ENCODE peak calls at places on chromosomes 16 and 17, in five cellular contexts. One of them, this sample, is unnamed. For H3K27me3, the result is how much of the 10 kb centered on the place peaks cover.

GRCh38 chr17:66040402-66040801 is 151.5 kb downstream of the CEP112 start:
- DNase-seq in IMR-90: no peak
- DNase-seq in H1: no peak
- DNase-seq in H9: peak
- DNase-seq in mesendoderm: peak
- DNase-seq in this sample: no peak

GRCh38 chr17:19411641-19412040 is 609 bp downstream of the RNF112 start:
- DNase-seq in IMR-90: no peak
- DNase-seq in H1: no peak
- DNase-seq in H9: no peak
- DNase-seq in mesendoderm: no peak
- DNase-seq in this sample: no peak

GRCh38 chr17:80845121-80845862 is 146.3 kb upstream of the CHMP6 start:
- DNase-seq in IMR-90: no peak
- DNase-seq in H1: no peak
- DNase-seq in H9: no peak
- DNase-seq in mesendoderm: no peak
- DNase-seq in this sample: no peak

GRCh38 chr16:9965079-9965478 is 217.1 kb downstream of the GRIN2A start:
- DNase-seq in IMR-90: no peak
- DNase-seq in H1: no peak
- DNase-seq in H9: no peak
- DNase-seq in mesendoderm: no peak
- DNase-seq in this sample: no peak

GRCh38 chr17:44779211-44780025 is 20.6 kb downstream of the ADAM11 start:
- DNase-seq in IMR-90: peak
- DNase-seq in H1: peak
- DNase-seq in H9: peak
- DNase-seq in mesendoderm: peak
- DNase-seq in this sample: peak

GRCh38 chr16:46765050-46765449 is 16.9 kb upstream of the MYLK3 start:
- DNase-seq in IMR-90: peak
- DNase-seq in H1: no peak
- DNase-seq in H9: no peak
- DNase-seq in mesendoderm: no peak
- DNase-seq in this sample: no peak

GRCh38 chr17:12736526-12736925 is 52.8 kb upstream of the ARHGAP44 start:
- DNase-seq in IMR-90: peak
- DNase-seq in H1: no peak
- DNase-seq in H9: peak
- DNase-seq in mesendoderm: no peak
- DNase-seq in this sample: no peak

GRCh38 chr17:9538626-9539025 is 37.0 kb downstream of the STX8 start:
- DNase-seq in IMR-90: no peak
- DNase-seq in H1: no peak
- DNase-seq in H9: no peak
- DNase-seq in mesendoderm: peak
- DNase-seq in this sample: no peak

GRCh38 chr16:54076006-54076504 is 210.5 kb downstream of the IRX3 start:
- DNase-seq in IMR-90: no peak
- DNase-seq in H1: no peak
- DNase-seq in H9: no peak
- DNase-seq in mesendoderm: no peak
- DNase-seq in this sample: no peak

GRCh38 chr16:67847064-67847861 is at the start of gene CENPT:
- DNase-seq in IMR-90: peak
- DNase-seq in H1: peak
- DNase-seq in H9: no peak
- DNase-seq in mesendoderm: peak
- DNase-seq in this sample: no peak

GRCh38 chr17:74244543-74244942 is 29.5 kb upstream of the DNAI2 start:
- DNase-seq in IMR-90: no peak
- DNase-seq in H1: no peak
- DNase-seq in H9: no peak
- DNase-seq in mesendoderm: no peak
- DNase-seq in this sample: no peak

GRCh38 chr17:37386462-37386861 is 10.7 kb downstream of the C17orf78 start:
- DNase-seq in IMR-90: no peak
- DNase-seq in H1: no peak
- DNase-seq in H9: no peak
- DNase-seq in mesendoderm: no peak
- DNase-seq in this sample: no peak

GRCh38 chr17:6361733-6362132 is 73.2 kb downstream of the AIPL1 start:
- DNase-seq in IMR-90: no peak
- DNase-seq in H1: peak
- DNase-seq in H9: peak
- DNase-seq in mesendoderm: peak
- DNase-seq in this sample: no peak

GRCh38 chr17:67218385-67218950 is 26.5 kb downstream of the HELZ start:
- DNase-seq in IMR-90: peak
- DNase-seq in H1: no peak
- DNase-seq in H9: no peak
- DNase-seq in mesendoderm: no peak
- DNase-seq in this sample: no peak

GRCh38 chr17:81099888-81100287 is 64.9 kb downstream of the BAIAP2 start:
- DNase-seq in IMR-90: no peak
- DNase-seq in H1: no peak
- DNase-seq in H9: no peak
- DNase-seq in mesendoderm: no peak
- DNase-seq in this sample: no peak

GRCh38 chr17:8726477-8726876 is 18.2 kb downstream of the CCDC42 start:
- DNase-seq in IMR-90: no peak
- DNase-seq in H1: no peak
- DNase-seq in H9: no peak
- DNase-seq in mesendoderm: no peak
- DNase-seq in this sample: no peak

GRCh38 chr17:9982159-9982558 is 77.1 kb upstream of the RCVRN start:
- DNase-seq in IMR-90: no peak
- DNase-seq in H1: peak
- DNase-seq in H9: peak
- DNase-seq in mesendoderm: peak
- DNase-seq in this sample: no peak

GRCh38 chr17:39822051-39822450 is 42.1 kb downstream of the IKZF3 start:
- DNase-seq in IMR-90: no peak
- DNase-seq in H1: no peak
- DNase-seq in H9: no peak
- DNase-seq in mesendoderm: no peak
- DNase-seq in this sample: no peak

GRCh38 chr17:82098939-82099765 is 1.1 kb upstream of the FASN start:
- DNase-seq in IMR-90: no peak
- DNase-seq in H1: no peak
- DNase-seq in H9: no peak
- DNase-seq in mesendoderm: no peak
- DNase-seq in this sample: no peak

GRCh38 chr16:58265480-58266052 is 29.3 kb downstream of the PRSS54 start:
- DNase-seq in IMR-90: no peak
- DNase-seq in H1: no peak
- DNase-seq in H9: no peak
- DNase-seq in mesendoderm: no peak
- DNase-seq in this sample: no peak

GRCh38 chr16:88431651-88432050 is 21.4 kb upstream of the ZFPM1 start:
- DNase-seq in IMR-90: no peak
- DNase-seq in H1: no peak
- DNase-seq in H9: no peak
- DNase-seq in mesendoderm: no peak
- DNase-seq in this sample: no peak

GRCh38 chr16:88434353-88434690 is 18.8 kb upstream of the ZFPM1 start:
- DNase-seq in IMR-90: no peak
- DNase-seq in H1: no peak
- DNase-seq in H9: no peak
- DNase-seq in mesendoderm: no peak
- DNase-seq in this sample: no peak

GRCh38 chr16:88432174-88432573 is 20.9 kb upstream of the ZFPM1 start:
- DNase-seq in IMR-90: no peak
- DNase-seq in H1: no peak
- DNase-seq in H9: no peak
- DNase-seq in mesendoderm: no peak
- DNase-seq in this sample: no peak

GRCh38 chr16:88433632-88434352 is 19.3 kb upstream of the ZFPM1 start:
- DNase-seq in IMR-90: no peak
- DNase-seq in H1: no peak
- DNase-seq in H9: no peak
- DNase-seq in mesendoderm: no peak
- DNase-seq in this sample: no peak

DNA sequence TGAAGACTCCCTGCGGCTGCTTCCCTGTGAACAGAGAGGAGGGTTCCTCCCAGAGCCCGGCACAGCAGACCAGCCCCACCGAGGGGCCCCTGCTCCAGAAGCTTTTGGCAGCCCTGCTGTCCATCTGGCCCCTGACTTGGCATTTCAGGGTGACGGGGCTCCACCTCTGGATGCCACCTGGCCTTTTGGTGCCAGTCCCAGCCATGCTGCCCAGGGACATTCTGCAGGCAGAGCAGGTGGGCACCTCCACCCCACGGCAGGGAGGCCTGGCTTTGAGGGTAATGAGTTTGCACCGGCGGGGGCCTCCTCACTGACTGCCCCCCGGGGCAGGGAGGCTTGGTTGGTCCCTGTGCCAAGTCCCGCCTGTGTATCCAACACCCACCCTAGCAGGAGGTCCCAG is 20.3 kb upstream of the ZFPM1 start:
- DNase-seq in IMR-90: no peak
- DNase-seq in H1: no peak
- DNase-seq in H9: no peak
- DNase-seq in mesendoderm: no peak
- DNase-seq in this sample: no peak
- H3K27me3 ChIP-seq in IMR-90: under half
- H3K27me3 ChIP-seq in H1: under half
- H3K27me3 ChIP-seq in H9: under half
- H3K27me3 ChIP-seq in mesendoderm: under half
- H3K27me3 ChIP-seq in this sample: under half

GRCh38 chr16:56658476-56658875 is 717 bp downstream of the MT1F start:
- DNase-seq in IMR-90: no peak
- DNase-seq in H1: no peak
- DNase-seq in H9: no peak
- DNase-seq in mesendoderm: no peak
- DNase-seq in this sample: no peak
- H3K23ac ChIP-seq in IMR-90: no peak
- H3K23ac ChIP-seq in H1: no peak
- H3K23ac ChIP-seq in H9: no peak
- H3K23ac ChIP-seq in mesendoderm: no peak
- H3K23ac ChIP-seq in this sample: no peak

GRCh38 chr17:79242393-79242792 is 167.8 kb downstream of the ENGASE start:
- DNase-seq in IMR-90: no peak
- DNase-seq in H1: no peak
- DNase-seq in H9: no peak
- DNase-seq in mesendoderm: no peak
- DNase-seq in this sample: no peak
- H3K27me3 ChIP-seq in IMR-90: under half
- H3K27me3 ChIP-seq in H1: under half
- H3K27me3 ChIP-seq in H9: under half
- H3K27me3 ChIP-seq in mesendoderm: under half
- H3K27me3 ChIP-seq in this sample: under half

GRCh38 chr17:27332485-27333409 is 38.8 kb downstream of the WSB1 start:
- DNase-seq in IMR-90: peak
- DNase-seq in H1: peak
- DNase-seq in H9: peak
- DNase-seq in mesendoderm: peak
- DNase-seq in this sample: peak

GRCh38 chr17:27339198-27339835 is 45.4 kb downstream of the WSB1 start:
- DNase-seq in IMR-90: no peak
- DNase-seq in H1: no peak
- DNase-seq in H9: no peak
- DNase-seq in mesendoderm: no peak
- DNase-seq in this sample: no peak

GRCh38 chr17:27333410-27333980 is 39.6 kb downstream of the WSB1 start:
- DNase-seq in IMR-90: no peak
- DNase-seq in H1: no peak
- DNase-seq in H9: peak
- DNase-seq in mesendoderm: no peak
- DNase-seq in this sample: no peak

GRCh38 chr17:27338536-27338985 is 44.6 kb downstream of the WSB1 start:
- DNase-seq in IMR-90: no peak
- DNase-seq in H1: no peak
- DNase-seq in H9: no peak
- DNase-seq in mesendoderm: no peak
- DNase-seq in this sample: no peak

GRCh38 chr17:27336217-27336616 is 42.3 kb downstream of the WSB1 start:
- DNase-seq in IMR-90: no peak
- DNase-seq in H1: no peak
- DNase-seq in H9: no peak
- DNase-seq in mesendoderm: no peak
- DNase-seq in this sample: no peak
- H3K23ac ChIP-seq in IMR-90: no peak
- H3K23ac ChIP-seq in H1: no peak
- H3K23ac ChIP-seq in H9: no peak
- H3K23ac ChIP-seq in mesendoderm: no peak
- H3K23ac ChIP-seq in this sample: no peak

GRCh38 chr17:33121272-33121671 is 129.6 kb downstream of the SPACA3 start:
- DNase-seq in IMR-90: no peak
- DNase-seq in H1: no peak
- DNase-seq in H9: no peak
- DNase-seq in mesendoderm: no peak
- DNase-seq in this sample: no peak

GRCh38 chr17:33115957-33116680 is 124.5 kb downstream of the SPACA3 start:
- DNase-seq in IMR-90: no peak
- DNase-seq in H1: no peak
- DNase-seq in H9: no peak
- DNase-seq in mesendoderm: no peak
- DNase-seq in this sample: no peak

GRCh38 chr17:33120103-33120502 is 128.5 kb downstream of the SPACA3 start:
- DNase-seq in IMR-90: no peak
- DNase-seq in H1: no peak
- DNase-seq in H9: no peak
- DNase-seq in mesendoderm: no peak
- DNase-seq in this sample: no peak

GRCh38 chr17:33115351-33115750 is 123.7 kb downstream of the SPACA3 start:
- DNase-seq in IMR-90: no peak
- DNase-seq in H1: no peak
- DNase-seq in H9: no peak
- DNase-seq in mesendoderm: no peak
- DNase-seq in this sample: no peak

DNA sequence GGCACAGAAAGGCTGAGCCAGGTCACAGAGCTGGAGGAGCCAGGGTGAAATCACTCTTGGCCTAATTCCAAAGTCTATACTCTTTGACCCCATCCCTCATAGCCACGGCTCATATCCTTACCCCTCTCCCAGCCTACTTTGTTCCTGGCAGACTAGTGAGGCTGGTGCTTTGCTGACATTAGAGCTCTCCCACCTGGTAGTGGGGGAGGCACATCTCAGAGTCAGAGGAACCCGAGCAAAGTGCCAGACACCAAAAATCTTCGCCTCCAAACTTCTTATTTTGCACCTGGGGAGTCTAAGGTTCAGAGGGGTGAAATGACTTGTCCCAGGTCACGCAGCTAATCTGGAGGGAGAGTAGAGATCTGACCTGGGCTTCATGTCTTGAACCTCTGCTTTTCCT is 126.7 kb downstream of the SPACA3 start:
- DNase-seq in IMR-90: no peak
- DNase-seq in H1: no peak
- DNase-seq in H9: no peak
- DNase-seq in mesendoderm: no peak
- DNase-seq in this sample: no peak
- H3K27me3 ChIP-seq in IMR-90: under half
- H3K27me3 ChIP-seq in H1: under half
- H3K27me3 ChIP-seq in H9: under half
- H3K27me3 ChIP-seq in mesendoderm: under half
- H3K27me3 ChIP-seq in this sample: under half

GRCh38 chr16:24539295-24539849 is at the start of gene RBBP6:
- DNase-seq in IMR-90: peak
- DNase-seq in H1: peak
- DNase-seq in H9: peak
- DNase-seq in mesendoderm: peak
- DNase-seq in this sample: peak
- H3K23ac ChIP-seq in IMR-90: peak
- H3K23ac ChIP-seq in H1: no peak
- H3K23ac ChIP-seq in H9: no peak
- H3K23ac ChIP-seq in mesendoderm: peak
- H3K23ac ChIP-seq in this sample: peak

GRCh38 chr17:48724241-48725004 is 1.4 kb downstream of the PRAC2 start:
- DNase-seq in IMR-90: peak
- DNase-seq in H1: peak
- DNase-seq in H9: peak
- DNase-seq in mesendoderm: peak
- DNase-seq in this sample: peak
- H3K27me3 ChIP-seq in IMR-90: half or more
- H3K27me3 ChIP-seq in H1: half or more
- H3K27me3 ChIP-seq in H9: half or more
- H3K27me3 ChIP-seq in mesendoderm: under half
- H3K27me3 ChIP-seq in this sample: half or more

This sample was measured in neuronal stem cell.